ENCODE peak calls at places on chromosomes 16 and 17, in four cellular contexts. One of them, this sample, is unnamed.

GRCh38 chr16:57639172-57639571 is 10.7 kb downstream of the ADGRG1 start:
- DNase-seq in IMR-90: no peak
- DNase-seq in endodermal cell: peak; percentile 85
- DNase-seq in neuronal stem cell: peak; percentile 89
- DNase-seq in this sample: no peak

GRCh38 chr17:46118969-46119368 is 74.3 kb downstream of the KANSL1 start:
- DNase-seq in IMR-90: no peak
- DNase-seq in endodermal cell: no peak
- DNase-seq in neuronal stem cell: no peak
- DNase-seq in this sample: no peak

GRCh38 chr17:77602062-77602746 is 356.3 kb upstream of the TNRC6C start:
- DNase-seq in IMR-90: peak; percentile 29
- DNase-seq in endodermal cell: no peak
- DNase-seq in neuronal stem cell: no peak
- DNase-seq in this sample: no peak

GRCh38 chr16:75208861-75209505 is 2.0 kb upstream of the CTRB2 start:
- DNase-seq in IMR-90: no peak
- DNase-seq in endodermal cell: peak; percentile 50
- DNase-seq in neuronal stem cell: no peak
- DNase-seq in this sample: no peak

GRCh38 chr16:1379863-1380174 is 28.1 kb downstream of the GNPTG start:
- DNase-seq in IMR-90: no peak
- DNase-seq in endodermal cell: peak; percentile 88
- DNase-seq in neuronal stem cell: no peak
- DNase-seq in this sample: no peak

GRCh38 chr17:4818276-4818675 is 11.3 kb downstream of the PLD2 start:
- DNase-seq in IMR-90: no peak
- DNase-seq in endodermal cell: peak; percentile 71
- DNase-seq in neuronal stem cell: no peak
- DNase-seq in this sample: no peak

GRCh38 chr17:73639322-73639721 is 4.9 kb downstream of the SDK2 start:
- DNase-seq in IMR-90: no peak
- DNase-seq in endodermal cell: peak; percentile 44
- DNase-seq in neuronal stem cell: no peak
- DNase-seq in this sample: no peak

GRCh38 chr16:4744758-4745569 is 10.6 kb downstream of the DNAAF8 start:
- DNase-seq in IMR-90: no peak
- DNase-seq in endodermal cell: peak; percentile 69
- DNase-seq in neuronal stem cell: no peak
- DNase-seq in this sample: no peak

GRCh38 chr17:17176341-17176740 is 29.8 kb downstream of the PLD6 start:
- DNase-seq in IMR-90: no peak
- DNase-seq in endodermal cell: no peak
- DNase-seq in neuronal stem cell: no peak
- DNase-seq in this sample: no peak

GRCh38 chr16:2787961-2788360 is 601 bp upstream of the PRSS33 start:
- DNase-seq in IMR-90: no peak
- DNase-seq in endodermal cell: no peak
- DNase-seq in neuronal stem cell: no peak
- DNase-seq in this sample: no peak

GRCh38 chr17:38440614-38441397 is 12.5 kb downstream of the ARHGAP23 start:
- DNase-seq in IMR-90: no peak
- DNase-seq in endodermal cell: peak; percentile 96
- DNase-seq in neuronal stem cell: no peak
- DNase-seq in this sample: no peak

GRCh38 chr16:2027024-2028010 is 615 bp downstream of the NHERF2 start:
- DNase-seq in IMR-90: peak; percentile 59
- DNase-seq in endodermal cell: no peak
- DNase-seq in neuronal stem cell: no peak
- DNase-seq in this sample: peak; percentile 54

GRCh38 chr16:84144301-84144858 is 597 bp downstream of the HSDL1 start:
- DNase-seq in IMR-90: peak; percentile 5
- DNase-seq in endodermal cell: peak; percentile 76
- DNase-seq in neuronal stem cell: no peak
- DNase-seq in this sample: peak; percentile 10

This sample was measured in HT1080.